ENCODE peak calls at places on chromosomes 13 and 19, in four cellular contexts. J is NCI-H1694 treated with DMSO at 0.1 percent for 48 hours, P is T1000, R is GM19239. N is an unnamed sample.
A peak's percentile ranks its signal among the peaks of the same experiment; 100 is the strongest.

GRCh38 chr19:54473071-54473941 is at the start of gene CDC42EP5:
- DNase-seq in J (no peak), P (no peak), R (no peak), N (peak; percentile 27)

GRCh38 chr19:29521291-29522075 is 4.3 kb upstream of the VSTM2B start:
- DNase-seq in J (no peak), P (no peak), R (no peak), N (no peak)

GRCh38 chr19:45099465-45100201 is 6.7 kb downstream of the PPP1R37 start:
- DNase-seq in J (no peak), P (no peak), R (no peak), N (no peak)

GRCh38 chr19:4556574-4557185 is 2.8 kb downstream of the SEMA6B start:
- DNase-seq in J (no peak), P (peak; percentile 16), R (no peak), N (peak; percentile 65)

GRCh38 chr13:63910406-63910957 is 2494.8 kb upstream of the PCDH20 start:
- DNase-seq in J (no peak), P (no peak), R (no peak), N (no peak)

GRCh38 chr13:75353786-75354193 is 128.2 kb downstream of the TBC1D4 start:
- DNase-seq in J (no peak), P (no peak), R (no peak), N (no peak)

GRCh38 chr19:33812388-33813330 is 16.0 kb downstream of the KCTD15 start:
- DNase-seq in J (no peak), P (no peak), R (no peak), N (peak; percentile 33)

GRCh38 chr19:38634757-38635482 is 12.5 kb upstream of the ACTN4 start:
- DNase-seq in J (peak; percentile 39), P (peak; percentile 63), R (peak; percentile 69), N (peak; percentile 78)

GRCh38 chr19:4555657-4556561 is 3.6 kb downstream of the SEMA6B start:
- DNase-seq in J (no peak), P (no peak), R (no peak), N (peak; percentile 61)

GRCh38 chr19:15421136-15421535 is 2.3 kb upstream of the AKAP8L start:
- DNase-seq in J (no peak), P (no peak), R (no peak), N (no peak)

GRCh38 chr19:389935-390289 is 19.0 kb downstream of the C2CD4C start:
- DNase-seq in J (no peak), P (no peak), R (no peak), N (no peak)

GRCh38 chr13:75418997-75419396 is 63.0 kb downstream of the TBC1D4 start:
- DNase-seq in J (no peak), P (no peak), R (no peak), N (no peak)

GRCh38 chr13:112068531-112069062 is 1.6 kb downstream of the SOX1 start:
- DNase-seq in J (no peak), P (no peak), R (no peak), N (no peak)

GRCh38 chr19:750640-751423 is at the start of gene MISP:
- DNase-seq in J (no peak), P (no peak), R (no peak), N (no peak)

GRCh38 chr19:44897835-44898234 is 6.8 kb downstream of the TOMM40 start:
- DNase-seq in J (no peak), P (no peak), R (no peak), N (no peak)

GRCh38 chr19:44260343-44260681 is 626 bp downstream of the ZNF233 start:
- DNase-seq in J (no peak), P (no peak), R (no peak), N (no peak)

GRCh38 chr19:14561832-14562351 is 10.0 kb downstream of the NDUFB7 start:
- DNase-seq in J (no peak), P (no peak), R (no peak), N (no peak)

GRCh38 chr19:13366529-13367143 is 139.6 kb downstream of the CACNA1A start:
- DNase-seq in J (peak; percentile 2), P (no peak), R (no peak), N (no peak)

GRCh38 chr19:15292847-15293582 is 39.3 kb downstream of the BRD4 start:
- DNase-seq in J (peak; percentile 35), P (no peak), R (no peak), N (no peak)

GRCh38 chr19:55579766-55580621 is 654 bp downstream of the ZNF579 start:
- DNase-seq in J (no peak), P (no peak), R (peak; percentile 63), N (peak; percentile 49)

GRCh38 chr13:111284579-111284978 is 35.9 kb upstream of the TEX29 start:
- DNase-seq in J (no peak), P (no peak), R (no peak), N (no peak)

GRCh38 chr19:16886305-16886880 is 2.4 kb upstream of the F2RL3 start:
- DNase-seq in J (no peak), P (no peak), R (no peak), N (no peak)

N was measured in 8988T.